ENCODE peak calls at places on chromosome 14, in nine cellular contexts. R is PC-3, X is endodermal cell, G is DND-41, F is activated B cell treated with CpG ODN at 0.5 μM for 24 hours, C is pancreas, M is Calu3, I is AG04450, U is cardiac fibroblast. K is an unnamed sample.

GRCh38 chr14:53924754-53925153 is 31.9 kb downstream of the BMP4 start:
- DNase-seq in C (no peak), I (peak), G (no peak), M (no peak), U (peak), F (no peak), X (no peak), R (peak), K (peak)

GRCh38 chr14:92794547-92794941 is 439 bp downstream of the GOLGA5 start:
- DNase-seq in R (no peak), M (no peak), X (no peak), I (no peak), G (peak), U (peak), C (no peak), F (no peak), K (no peak)

GRCh38 chr14:33454707-33455106 is 496.2 kb downstream of the EGLN3 start:
- DNase-seq in U (no peak), C (no peak), R (no peak), I (no peak), F (no peak), G (no peak), M (no peak), X (no peak), K (no peak)

GRCh38 chr14:93402951-93403350 is 27.8 kb upstream of the UNC79 start:
- DNase-seq in C (no peak), U (no peak), F (no peak), G (no peak), I (no peak), M (no peak), X (no peak), R (no peak), K (no peak)

GRCh38 chr14:103896578-103896977 is 31.7 kb upstream of the TDRD9 start:
- DNase-seq in G (no peak), X (peak), U (no peak), M (no peak), C (no peak), R (no peak), F (no peak), I (no peak), K (no peak)

GRCh38 chr14:85564841-85565527 is 35.0 kb downstream of the FLRT2 start:
- DNase-seq in R (no peak), F (no peak), U (no peak), G (no peak), M (no peak), C (no peak), X (no peak), I (no peak), K (no peak)

GRCh38 chr14:75294649-75295033 is 16.0 kb downstream of the FOS start:
- DNase-seq in R (no peak), C (no peak), I (no peak), X (peak), G (no peak), U (peak), F (no peak), M (no peak), K (no peak)

GRCh38 chr14:44960146-44960545 is 1.6 kb downstream of the KLHL28 start:
- DNase-seq in I (no peak), R (peak), U (no peak), C (no peak), M (no peak), X (no peak), G (no peak), F (no peak), K (no peak)

GRCh38 chr14:29900609-29901350 is 26.9 kb downstream of the PRKD1 start:
- DNase-seq in F (no peak), R (no peak), M (no peak), X (no peak), C (no peak), G (no peak), U (no peak), I (no peak), K (no peak)

GRCh38 chr14:102020058-102020971 is 55.9 kb downstream of the DYNC1H1 start:
- DNase-seq in F (no peak), X (no peak), M (no peak), C (no peak), G (peak), U (no peak), I (peak), R (peak), K (peak)

GRCh38 chr14:99609245-99610117 is 5.5 kb upstream of the CCDC85C start:
- DNase-seq in I (no peak), C (no peak), X (no peak), G (no peak), R (peak), U (peak), F (no peak), M (no peak), K (no peak)

GRCh38 chr14:73754911-73755360 is 40.8 kb upstream of the PNMA1 start:
- DNase-seq in I (no peak), F (no peak), G (no peak), U (peak), C (no peak), M (no peak), X (peak), R (no peak), K (no peak)

GRCh38 chr14:103488960-103489359 is 33.7 kb downstream of the CKB start:
- DNase-seq in G (no peak), F (no peak), M (no peak), X (no peak), C (no peak), U (no peak), R (no peak), I (peak), K (no peak)

GRCh38 chr14:87992720-87993484 is at the start of gene GALC:
- DNase-seq in M (peak), R (no peak), U (peak), G (no peak), F (peak), I (peak), X (peak), C (peak), K (peak)

GRCh38 chr14:55133416-55133815 is 4.4 kb downstream of the LGALS3 start:
- DNase-seq in R (no peak), F (no peak), I (no peak), M (no peak), X (no peak), G (no peak), U (peak), C (no peak), K (no peak)

GRCh38 chr14:60815371-60815770 is 80.8 kb downstream of the MNAT1 start:
- DNase-seq in I (no peak), C (no peak), X (no peak), F (no peak), U (no peak), M (peak), R (peak), G (no peak), K (no peak)

GRCh38 chr14:40280652-40281051 is 848.4 kb upstream of the FBXO33 start:
- DNase-seq in M (no peak), X (no peak), F (no peak), U (no peak), C (no peak), I (no peak), R (peak), G (no peak), K (no peak)

GRCh38 chr14:70707138-70708038 is 65.7 kb downstream of the TTC9 start:
- DNase-seq in F (no peak), R (peak), M (peak), U (peak), C (peak), I (no peak), X (peak), G (peak), K (no peak)

GRCh38 chr14:22265319-22266140 is 323.5 kb downstream of the DAD1 start:
- DNase-seq in X (no peak), I (no peak), R (peak), C (no peak), U (no peak), F (no peak), M (peak), G (peak), K (no peak)

GRCh38 chr14:67240168-67240932 is 885 bp upstream of the PALS1 start:
- DNase-seq in M (peak), R (peak), G (peak), F (peak), X (peak), C (peak), I (no peak), U (peak), K (no peak)

GRCh38 chr14:92783813-92784431 is 10.2 kb upstream of the GOLGA5 start:
- DNase-seq in M (peak), G (peak), R (peak), I (peak), X (no peak), F (no peak), U (peak), C (no peak), K (no peak)

GRCh38 chr14:51394391-51394790 is 154.3 kb downstream of the TMX1 start:
- DNase-seq in C (no peak), F (no peak), G (no peak), M (no peak), R (no peak), X (no peak), U (peak), I (no peak), K (no peak)

GRCh38 chr14:103613517-103613916 is 15.5 kb upstream of the KLC1 start:
- DNase-seq in U (no peak), C (no peak), X (no peak), F (no peak), R (no peak), M (no peak), G (no peak), I (no peak), K (no peak)

GRCh38 chr14:76876076-76876475 is 49.9 kb downstream of the LRRC74A start:
- DNase-seq in X (peak), I (peak), F (no peak), R (peak), G (peak), C (peak), U (peak), M (peak), K (peak)

GRCh38 chr14:91374897-91375747 is 42.5 kb downstream of the CCDC88C start:
- DNase-seq in M (no peak), R (no peak), X (peak), F (no peak), C (peak), G (peak), I (no peak), U (no peak), K (no peak)

GRCh38 chr14:99038401-99038800 is 233.6 kb downstream of the BCL11B start:
- DNase-seq in U (peak), M (no peak), X (no peak), F (no peak), G (no peak), C (no peak), R (no peak), I (no peak), K (no peak)

GRCh38 chr14:105930572-105930971 is 404.2 kb downstream of the TMEM121 start:
- DNase-seq in G (no peak), U (no peak), I (no peak), X (peak), M (no peak), C (no peak), F (no peak), R (no peak), K (no peak)

GRCh38 chr14:41986726-41987125 is 380.1 kb downstream of the LRFN5 start:
- DNase-seq in M (no peak), C (no peak), U (peak), X (no peak), F (no peak), G (no peak), R (peak), I (no peak), K (no peak)

GRCh38 chr14:54691525-54692260 is 124.8 kb downstream of the SAMD4A start:
- DNase-seq in M (peak), I (no peak), G (peak), R (peak), F (no peak), X (peak), U (peak), C (peak), K (no peak)

GRCh38 chr14:53683229-53683628 is 273.4 kb downstream of the BMP4 start:
- DNase-seq in G (no peak), M (no peak), U (no peak), R (no peak), F (no peak), X (no peak), C (no peak), I (no peak), K (no peak)

DNA sequence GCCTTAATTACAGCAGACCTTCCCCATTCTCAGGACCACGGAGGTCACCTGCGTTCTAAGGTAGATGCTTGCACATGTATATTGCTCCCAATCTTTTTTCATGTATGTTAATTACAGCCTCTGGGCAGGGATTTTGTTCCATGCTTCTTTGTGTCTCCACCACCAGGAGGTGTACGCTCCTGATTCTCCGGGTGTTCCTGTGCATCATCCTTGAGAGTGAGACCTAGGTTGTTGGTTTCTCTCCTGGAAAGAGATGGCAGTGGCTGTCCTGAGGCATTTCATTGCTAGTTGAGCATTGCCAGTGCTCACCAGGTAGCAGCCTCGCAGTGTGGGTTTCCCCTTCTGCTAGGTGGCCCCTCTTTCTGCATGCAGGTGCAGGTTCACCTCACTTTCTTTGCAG is 52.8 kb downstream of the KCNK13 start:
- DNase-seq in G (no peak), U (no peak), I (no peak), F (no peak), M (no peak), R (no peak), X (no peak), C (no peak), K (no peak)
- TF ChIP-seq CTCF in G (no peak), U (no peak), I (no peak), F (no peak), M (no peak), R (peak), X (peak), C (no peak), K (no peak)

GRCh38 chr14:64158608-64159007 is 135.6 kb downstream of the ESR2 start:
- DNase-seq in X (no peak), U (no peak), C (no peak), R (no peak), I (no peak), G (no peak), M (no peak), F (no peak), K (no peak)

DNA sequence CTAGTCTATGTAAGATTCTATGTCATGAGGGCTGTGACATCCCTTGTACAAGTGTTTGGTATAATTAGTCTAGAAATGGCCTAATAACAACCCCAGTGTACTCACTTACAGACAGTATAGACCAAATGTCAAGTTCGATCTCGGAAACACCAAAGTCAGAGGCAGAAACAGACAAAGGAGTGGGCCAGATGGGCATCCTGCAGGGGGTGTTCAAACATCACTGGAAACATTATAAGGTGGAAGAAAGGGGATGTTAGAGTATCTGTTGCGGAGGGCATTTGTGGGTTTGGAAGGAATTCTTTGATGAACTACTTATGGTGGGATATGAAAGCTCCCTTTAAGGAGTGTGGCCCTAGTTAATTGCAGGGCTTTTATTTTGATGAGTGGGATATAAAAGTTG is 134.6 kb downstream of the ESR2 start:
- DNase-seq in F (no peak), G (no peak), R (no peak), U (no peak), C (no peak), I (no peak), X (no peak), M (no peak), K (no peak)
- TF ChIP-seq CTCF in F (no peak), G (no peak), R (peak), U (no peak), C (no peak), I (no peak), X (peak), M (no peak), K (no peak)

GRCh38 chr14:35229495-35230089 is 62.6 kb upstream of the PSMA6 start:
- DNase-seq in G (no peak), C (no peak), I (no peak), U (peak), R (peak), F (no peak), X (no peak), M (no peak), K (no peak)
- TF ChIP-seq CTCF in G (peak), C (no peak), I (peak), U (no peak), R (peak), F (no peak), X (peak), M (no peak), K (no peak)

GRCh38 chr14:69249603-69250002 is 10.4 kb upstream of the GALNT16 start:
- DNase-seq in C (no peak), F (no peak), U (no peak), M (no peak), X (no peak), G (no peak), I (no peak), R (no peak), K (no peak)

GRCh38 chr14:69247691-69248440 is 12.1 kb upstream of the GALNT16 start:
- DNase-seq in X (no peak), I (peak), U (peak), C (no peak), G (no peak), M (no peak), R (peak), F (no peak), K (peak)

GRCh38 chr14:69252851-69253250 is 7.1 kb upstream of the GALNT16 start:
- DNase-seq in X (no peak), C (no peak), M (no peak), R (no peak), G (no peak), F (no peak), I (no peak), U (no peak), K (no peak)
- TF ChIP-seq CTCF in X (no peak), C (no peak), M (no peak), R (no peak), G (no peak), F (no peak), I (no peak), U (no peak), K (no peak)